ENCODE peak calls at places on chromosomes 5 and 9, in six cellular contexts. One of them, this sample, is unnamed.

GRCh38 chr5:885529-885928 is 7.1 kb downstream of the BRD9 start:
- DNase-seq in AG08395: no peak
- DNase-seq in fibroblast of gingiva: no peak
- DNase-seq in posterior vena cava: peak; percentile 64
- DNase-seq in hippocampal formation: peak; percentile 23
- DNase-seq in mucosa of gallbladder: no peak
- DNase-seq in this sample: peak; percentile 59

GRCh38 chr9:91066042-91066415 is 264.4 kb downstream of the SYK start:
- DNase-seq in AG08395: no peak
- DNase-seq in fibroblast of gingiva: no peak
- DNase-seq in posterior vena cava: no peak
- DNase-seq in hippocampal formation: no peak
- DNase-seq in mucosa of gallbladder: no peak
- DNase-seq in this sample: no peak

GRCh38 chr9:136815422-136815782 is 7.7 kb downstream of the RABL6 start:
- DNase-seq in AG08395: no peak
- DNase-seq in fibroblast of gingiva: no peak
- DNase-seq in posterior vena cava: no peak
- DNase-seq in hippocampal formation: no peak
- DNase-seq in mucosa of gallbladder: no peak
- DNase-seq in this sample: no peak

GRCh38 chr5:123422433-123423277 is 548 bp downstream of the CEP120 start:
- DNase-seq in AG08395: peak; percentile 18
- DNase-seq in fibroblast of gingiva: peak; percentile 22
- DNase-seq in posterior vena cava: no peak
- DNase-seq in hippocampal formation: peak; percentile 44
- DNase-seq in mucosa of gallbladder: no peak
- DNase-seq in this sample: no peak

GRCh38 chr5:160524827-160525226 is 103.2 kb downstream of the PTTG1 start:
- DNase-seq in AG08395: no peak
- DNase-seq in fibroblast of gingiva: no peak
- DNase-seq in posterior vena cava: no peak
- DNase-seq in hippocampal formation: no peak
- DNase-seq in mucosa of gallbladder: no peak
- DNase-seq in this sample: no peak

GRCh38 chr5:103291606-103292005 is 33.0 kb downstream of the MACIR start:
- DNase-seq in AG08395: no peak
- DNase-seq in fibroblast of gingiva: no peak
- DNase-seq in posterior vena cava: no peak
- DNase-seq in hippocampal formation: no peak
- DNase-seq in mucosa of gallbladder: no peak
- DNase-seq in this sample: no peak

GRCh38 chr5:141695627-141696180 is 13.7 kb upstream of the ARAP3 start:
- DNase-seq in AG08395: peak; percentile 20
- DNase-seq in fibroblast of gingiva: no peak
- DNase-seq in posterior vena cava: peak; percentile 44
- DNase-seq in hippocampal formation: no peak
- DNase-seq in mucosa of gallbladder: no peak
- DNase-seq in this sample: no peak

GRCh38 chr9:22237497-22238363 is 208.9 kb upstream of the DMRTA1 start:
- DNase-seq in AG08395: peak; percentile 83
- DNase-seq in fibroblast of gingiva: peak; percentile 30
- DNase-seq in posterior vena cava: no peak
- DNase-seq in hippocampal formation: no peak
- DNase-seq in mucosa of gallbladder: no peak
- DNase-seq in this sample: no peak

GRCh38 chr9:133210202-133210532 is 1.1 kb upstream of the OBP2B start:
- DNase-seq in AG08395: no peak
- DNase-seq in fibroblast of gingiva: no peak
- DNase-seq in posterior vena cava: no peak
- DNase-seq in hippocampal formation: no peak
- DNase-seq in mucosa of gallbladder: no peak
- DNase-seq in this sample: no peak

GRCh38 chr5:181215997-181216982 is 6.8 kb upstream of the TRIM41 start:
- DNase-seq in AG08395: no peak
- DNase-seq in fibroblast of gingiva: peak; percentile 31
- DNase-seq in posterior vena cava: peak; percentile 72
- DNase-seq in hippocampal formation: no peak
- DNase-seq in mucosa of gallbladder: no peak
- DNase-seq in this sample: no peak

GRCh38 chr9:107333363-107333762 is 50.3 kb downstream of the RAD23B start:
- DNase-seq in AG08395: no peak
- DNase-seq in fibroblast of gingiva: no peak
- DNase-seq in posterior vena cava: no peak
- DNase-seq in hippocampal formation: no peak
- DNase-seq in mucosa of gallbladder: no peak
- DNase-seq in this sample: no peak

GRCh38 chr5:79002374-79002773 is 17.3 kb upstream of the ARSB start:
- DNase-seq in AG08395: no peak
- DNase-seq in fibroblast of gingiva: no peak
- DNase-seq in posterior vena cava: no peak
- DNase-seq in hippocampal formation: no peak
- DNase-seq in mucosa of gallbladder: no peak
- DNase-seq in this sample: no peak